ENCODE peak calls at places on chromosome 21, in eight cellular contexts. One of them, this sample, is unnamed.

GRCh38 chr21:37367758-37368535 is 1.4 kb downstream of the DYRK1A start:
- DNase-seq in heart left ventricle: peak; percentile 82
- DNase-seq in spleen: peak; percentile 90
- DNase-seq in psoas muscle: peak; percentile 55
- DNase-seq in transverse colon: peak; percentile 38
- DNase-seq in Peyer's patch: peak; percentile 68
- DNase-seq in neuronal stem cell: no peak
- DNase-seq in lung: no peak
- DNase-seq in this sample: no peak

GRCh38 chr21:22961248-22961647 is 1963.0 kb downstream of the NCAM2 start:
- DNase-seq in spleen: no peak
- DNase-seq in neuronal stem cell: no peak
- DNase-seq in heart left ventricle: no peak
- DNase-seq in Peyer's patch: no peak
- DNase-seq in psoas muscle: no peak
- DNase-seq in transverse colon: no peak
- DNase-seq in lung: no peak
- DNase-seq in this sample: no peak

GRCh38 chr21:43596616-43597015 is 62.7 kb downstream of the HSF2BP start:
- DNase-seq in transverse colon: no peak
- DNase-seq in neuronal stem cell: no peak
- DNase-seq in Peyer's patch: no peak
- DNase-seq in heart left ventricle: no peak
- DNase-seq in psoas muscle: no peak
- DNase-seq in spleen: no peak
- DNase-seq in lung: no peak
- DNase-seq in this sample: no peak

GRCh38 chr21:23694396-23694795 is 1912.9 kb downstream of the MRPL39 start:
- DNase-seq in heart left ventricle: no peak
- DNase-seq in spleen: no peak
- DNase-seq in psoas muscle: no peak
- DNase-seq in neuronal stem cell: no peak
- DNase-seq in lung: no peak
- DNase-seq in transverse colon: no peak
- DNase-seq in Peyer's patch: no peak
- DNase-seq in this sample: no peak

GRCh38 chr21:40841524-40842196 is 5.3 kb downstream of the DSCAM start:
- DNase-seq in transverse colon: no peak
- DNase-seq in neuronal stem cell: peak; percentile 44
- DNase-seq in spleen: peak; percentile 74
- DNase-seq in Peyer's patch: no peak
- DNase-seq in psoas muscle: no peak
- DNase-seq in lung: peak; percentile 46
- DNase-seq in heart left ventricle: no peak
- DNase-seq in this sample: peak; percentile 33

GRCh38 chr21:44293551-44294231 is 6.2 kb upstream of the PFKL start:
- DNase-seq in transverse colon: no peak
- DNase-seq in heart left ventricle: peak; percentile 54
- DNase-seq in spleen: no peak
- DNase-seq in Peyer's patch: no peak
- DNase-seq in lung: no peak
- DNase-seq in psoas muscle: peak; percentile 11
- DNase-seq in neuronal stem cell: no peak
- DNase-seq in this sample: no peak

GRCh38 chr21:14871861-14872260 is 192.9 kb downstream of the NRIP1 start:
- DNase-seq in lung: no peak
- DNase-seq in Peyer's patch: no peak
- DNase-seq in neuronal stem cell: no peak
- DNase-seq in heart left ventricle: no peak
- DNase-seq in spleen: no peak
- DNase-seq in psoas muscle: no peak
- DNase-seq in transverse colon: peak; percentile 34
- DNase-seq in this sample: no peak

GRCh38 chr21:30104246-30104645 is 62.4 kb downstream of the CLDN17 start:
- DNase-seq in psoas muscle: no peak
- DNase-seq in Peyer's patch: no peak
- DNase-seq in spleen: no peak
- DNase-seq in neuronal stem cell: no peak
- DNase-seq in transverse colon: no peak
- DNase-seq in lung: no peak
- DNase-seq in heart left ventricle: no peak
- DNase-seq in this sample: no peak

GRCh38 chr21:27248791-27249190 is 281.9 kb upstream of the ADAMTS5 start:
- DNase-seq in psoas muscle: no peak
- DNase-seq in lung: no peak
- DNase-seq in transverse colon: no peak
- DNase-seq in spleen: no peak
- DNase-seq in Peyer's patch: no peak
- DNase-seq in heart left ventricle: no peak
- DNase-seq in neuronal stem cell: no peak
- DNase-seq in this sample: no peak

GRCh38 chr21:37446552-37446951 is 80.0 kb downstream of the DYRK1A start:
- DNase-seq in heart left ventricle: no peak
- DNase-seq in neuronal stem cell: no peak
- DNase-seq in Peyer's patch: no peak
- DNase-seq in psoas muscle: no peak
- DNase-seq in spleen: no peak
- DNase-seq in transverse colon: no peak
- DNase-seq in lung: no peak
- DNase-seq in this sample: no peak

GRCh38 chr21:37712204-37712934 is 203.9 kb downstream of the KCNJ6 start:
- DNase-seq in neuronal stem cell: peak; percentile 61
- DNase-seq in lung: peak; percentile 63
- DNase-seq in psoas muscle: peak; percentile 54
- DNase-seq in transverse colon: peak; percentile 49
- DNase-seq in spleen: no peak
- DNase-seq in heart left ventricle: peak; percentile 76
- DNase-seq in Peyer's patch: peak; percentile 60
- DNase-seq in this sample: peak; percentile 45

GRCh38 chr21:16891821-16892220 is 621.0 kb upstream of the CXADR start:
- DNase-seq in transverse colon: no peak
- DNase-seq in neuronal stem cell: no peak
- DNase-seq in psoas muscle: no peak
- DNase-seq in Peyer's patch: no peak
- DNase-seq in lung: no peak
- DNase-seq in spleen: no peak
- DNase-seq in heart left ventricle: no peak
- DNase-seq in this sample: no peak

GRCh38 chr21:14403681-14404318 is 20.9 kb upstream of the HSPA13 start:
- DNase-seq in Peyer's patch: no peak
- DNase-seq in neuronal stem cell: no peak
- DNase-seq in psoas muscle: no peak
- DNase-seq in spleen: no peak
- DNase-seq in lung: no peak
- DNase-seq in heart left ventricle: no peak
- DNase-seq in transverse colon: no peak
- DNase-seq in this sample: no peak

GRCh38 chr21:16563795-16564194 is 834.0 kb downstream of the USP25 start:
- DNase-seq in heart left ventricle: no peak
- DNase-seq in psoas muscle: no peak
- DNase-seq in lung: no peak
- DNase-seq in neuronal stem cell: peak; percentile 43
- DNase-seq in transverse colon: no peak
- DNase-seq in Peyer's patch: no peak
- DNase-seq in spleen: no peak
- DNase-seq in this sample: peak; percentile 41

GRCh38 chr21:30415993-30416392 is 9.7 kb downstream of the KRTAP13-3 start:
- DNase-seq in neuronal stem cell: no peak
- DNase-seq in transverse colon: no peak
- DNase-seq in Peyer's patch: no peak
- DNase-seq in heart left ventricle: no peak
- DNase-seq in spleen: no peak
- DNase-seq in lung: no peak
- DNase-seq in psoas muscle: no peak
- DNase-seq in this sample: no peak

GRCh38 chr21:14119038-14119437 is 91.7 kb downstream of the LIPI start:
- DNase-seq in psoas muscle: no peak
- DNase-seq in Peyer's patch: no peak
- DNase-seq in transverse colon: no peak
- DNase-seq in heart left ventricle: no peak
- DNase-seq in spleen: no peak
- DNase-seq in lung: no peak
- DNase-seq in neuronal stem cell: no peak
- DNase-seq in this sample: no peak

GRCh38 chr21:23613014-23613413 is 1994.3 kb downstream of the MRPL39 start:
- DNase-seq in Peyer's patch: no peak
- DNase-seq in transverse colon: no peak
- DNase-seq in lung: no peak
- DNase-seq in neuronal stem cell: no peak
- DNase-seq in psoas muscle: no peak
- DNase-seq in heart left ventricle: no peak
- DNase-seq in spleen: no peak
- DNase-seq in this sample: no peak

GRCh38 chr21:24759348-24760118 is 847.7 kb downstream of the MRPL39 start:
- DNase-seq in neuronal stem cell: no peak
- DNase-seq in heart left ventricle: no peak
- DNase-seq in psoas muscle: no peak
- DNase-seq in spleen: no peak
- DNase-seq in transverse colon: no peak
- DNase-seq in Peyer's patch: no peak
- DNase-seq in lung: no peak
- DNase-seq in this sample: no peak

GRCh38 chr21:43703068-43703880 is 15.7 kb upstream of the PDXK start:
- DNase-seq in spleen: peak; percentile 85
- DNase-seq in lung: no peak
- DNase-seq in psoas muscle: peak; percentile 46
- DNase-seq in Peyer's patch: peak; percentile 79
- DNase-seq in neuronal stem cell: no peak
- DNase-seq in heart left ventricle: no peak
- DNase-seq in transverse colon: peak; percentile 78
- DNase-seq in this sample: no peak

GRCh38 chr21:24367936-24368335 is 1239.3 kb downstream of the MRPL39 start:
- DNase-seq in heart left ventricle: no peak
- DNase-seq in Peyer's patch: no peak
- DNase-seq in transverse colon: no peak
- DNase-seq in neuronal stem cell: no peak
- DNase-seq in spleen: no peak
- DNase-seq in lung: no peak
- DNase-seq in psoas muscle: no peak
- DNase-seq in this sample: no peak

GRCh38 chr21:15233611-15234010 is 168.8 kb upstream of the NRIP1 start:
- DNase-seq in psoas muscle: no peak
- DNase-seq in neuronal stem cell: no peak
- DNase-seq in heart left ventricle: no peak
- DNase-seq in spleen: no peak
- DNase-seq in lung: no peak
- DNase-seq in Peyer's patch: no peak
- DNase-seq in transverse colon: no peak
- DNase-seq in this sample: no peak

GRCh38 chr21:45305831-45306230 is 18.1 kb upstream of the POFUT2 start:
- DNase-seq in Peyer's patch: peak; percentile 7
- DNase-seq in spleen: no peak
- DNase-seq in heart left ventricle: no peak
- DNase-seq in transverse colon: no peak
- DNase-seq in lung: no peak
- DNase-seq in neuronal stem cell: no peak
- DNase-seq in psoas muscle: no peak
- DNase-seq in this sample: no peak
- H3K4me1 ChIP-seq in Peyer's patch: peaks cover 49% of the 10 kb centered on the region
- H3K4me1 ChIP-seq in spleen: peaks cover 15% of the 10 kb centered on the region
- H3K4me1 ChIP-seq in heart left ventricle: peaks cover 45% of the 10 kb centered on the region
- H3K4me1 ChIP-seq in transverse colon: peaks cover 41% of the 10 kb centered on the region
- H3K4me1 ChIP-seq in lung: no peaks in the 10 kb centered on the region
- H3K4me1 ChIP-seq in neuronal stem cell: peaks cover 24% of the 10 kb centered on the region
- H3K4me1 ChIP-seq in psoas muscle: peaks cover 27% of the 10 kb centered on the region
- H3K4me1 ChIP-seq in this sample: peaks cover 1% of the 10 kb centered on the region

GRCh38 chr21:25872271-25872670 is 137.5 kb downstream of the GABPA start:
- DNase-seq in transverse colon: no peak
- DNase-seq in lung: no peak
- DNase-seq in heart left ventricle: no peak
- DNase-seq in psoas muscle: no peak
- DNase-seq in Peyer's patch: no peak
- DNase-seq in neuronal stem cell: no peak
- DNase-seq in spleen: no peak
- DNase-seq in this sample: no peak
- H3K4me3 ChIP-seq in transverse colon: no peak overlapping the region
- H3K4me3 ChIP-seq in lung: no peak overlapping the region
- H3K4me3 ChIP-seq in heart left ventricle: no peak overlapping the region
- H3K4me3 ChIP-seq in psoas muscle: no peak overlapping the region
- H3K4me3 ChIP-seq in Peyer's patch: no peak overlapping the region
- H3K4me3 ChIP-seq in neuronal stem cell: no peak overlapping the region
- H3K4me3 ChIP-seq in spleen: no peak overlapping the region
- H3K4me3 ChIP-seq in this sample: no peak overlapping the region

DNA sequence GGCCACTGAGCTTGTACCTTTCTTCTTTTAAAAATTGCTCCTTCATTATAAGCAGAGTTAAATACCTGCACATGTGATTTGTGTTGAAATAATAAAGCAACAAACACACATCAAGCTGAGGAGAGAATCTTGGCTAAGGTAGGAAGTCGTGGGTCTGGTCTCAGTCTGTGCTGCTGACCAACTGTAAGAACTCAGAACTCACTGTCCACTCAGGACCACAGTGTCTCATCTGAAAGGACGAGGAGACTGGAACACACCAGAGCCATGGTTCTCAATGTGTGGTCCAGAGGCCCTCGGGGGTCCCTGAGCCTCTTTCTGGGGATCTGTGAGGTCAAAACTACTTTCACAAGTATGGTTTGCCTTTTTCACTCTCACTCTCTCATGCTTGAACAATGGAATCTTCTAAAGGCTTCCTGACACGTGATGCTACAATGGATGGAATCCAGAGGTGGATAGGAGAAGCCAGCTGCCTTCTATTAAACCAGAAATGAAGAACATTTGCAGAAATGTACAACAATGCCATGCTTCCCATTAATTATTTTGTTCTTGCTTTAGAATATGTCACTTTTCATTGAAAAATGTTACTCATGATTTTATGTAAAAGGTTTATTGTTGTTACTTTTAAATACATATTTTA is 17.3 kb upstream of the ETS2 start:
- DNase-seq in lung: no peak
- DNase-seq in heart left ventricle: no peak
- DNase-seq in psoas muscle: no peak
- DNase-seq in transverse colon: no peak
- DNase-seq in spleen: no peak
- DNase-seq in neuronal stem cell: no peak
- DNase-seq in Peyer's patch: no peak
- DNase-seq in this sample: no peak
- H3K9me3 ChIP-seq in lung: no peaks in the 10 kb centered on the region
- H3K9me3 ChIP-seq in heart left ventricle: peaks cover 1% of the 10 kb centered on the region
- H3K9me3 ChIP-seq in psoas muscle: peaks cover 7% of the 10 kb centered on the region
- H3K9me3 ChIP-seq in transverse colon: no peaks in the 10 kb centered on the region
- H3K9me3 ChIP-seq in spleen: no peaks in the 10 kb centered on the region
- H3K9me3 ChIP-seq in neuronal stem cell: no peaks in the 10 kb centered on the region
- H3K9me3 ChIP-seq in Peyer's patch: no peaks in the 10 kb centered on the region
- H3K9me3 ChIP-seq in this sample: no peaks in the 10 kb centered on the region

GRCh38 chr21:35226302-35226701 is 177.2 kb upstream of the RUNX1 start:
- DNase-seq in Peyer's patch: no peak
- DNase-seq in transverse colon: no peak
- DNase-seq in lung: no peak
- DNase-seq in spleen: no peak
- DNase-seq in neuronal stem cell: no peak
- DNase-seq in heart left ventricle: no peak
- DNase-seq in psoas muscle: peak; percentile 71
- DNase-seq in this sample: no peak
- H3K4me1 ChIP-seq in Peyer's patch: no peaks in the 10 kb centered on the region
- H3K4me1 ChIP-seq in transverse colon: no peaks in the 10 kb centered on the region
- H3K4me1 ChIP-seq in lung: no peaks in the 10 kb centered on the region
- H3K4me1 ChIP-seq in spleen: peaks cover 11% of the 10 kb centered on the region
- H3K4me1 ChIP-seq in neuronal stem cell: no peaks in the 10 kb centered on the region
- H3K4me1 ChIP-seq in heart left ventricle: peaks cover 6% of the 10 kb centered on the region
- H3K4me1 ChIP-seq in psoas muscle: peaks cover 63% of the 10 kb centered on the region
- H3K4me1 ChIP-seq in this sample: peaks cover 2% of the 10 kb centered on the region